ENCODE peak calls at places on chromosomes 13 and 19, in five cellular contexts. G, H, Z, W and L are unnamed samples.

GRCh38 chr19:17871032-17871877 is 490 bp upstream of the SLC5A5 start:
- DNase-seq in H (no peak), Z (no peak), W (no peak), G (no peak), L (no peak)

GRCh38 chr13:106520205-106521004 is 15.1 kb downstream of the EFNB2 start:
- DNase-seq in Z (no peak), W (no peak), G (no peak), H (no peak), L (no peak)

GRCh38 chr13:73898276-73898675 is 235.9 kb downstream of the KLF12 start:
- DNase-seq in H (no peak), Z (no peak), G (no peak), W (no peak), L (no peak)

GRCh38 chr13:98775844-98776598 is 23.5 kb upstream of the SLC15A1 start:
- DNase-seq in G (no peak), H (no peak), Z (no peak), W (peak), L (no peak)

GRCh38 chr19:54376610-54377009 is 11.9 kb upstream of the LAIR1 start:
- DNase-seq in H (no peak), Z (no peak), W (no peak), G (no peak), L (no peak)

GRCh38 chr19:50030937-50031336 is 5.1 kb downstream of the ZNF473 start:
- DNase-seq in G (no peak), W (no peak), H (no peak), Z (no peak), L (no peak)

GRCh38 chr13:61685683-61686013 is 270.0 kb upstream of the PCDH20 start:
- DNase-seq in H (no peak), G (no peak), W (no peak), Z (no peak), L (no peak)

GRCh38 chr19:46076951-46077814 is 36.4 kb upstream of the IGFL4 start:
- DNase-seq in H (peak), Z (no peak), G (peak), W (no peak), L (peak)

GRCh38 chr19:3323026-3323425 is 43.4 kb upstream of the NFIC start:
- DNase-seq in G (no peak), W (no peak), H (no peak), Z (no peak), L (no peak)

GRCh38 chr13:99123101-99124045 is 77.3 kb upstream of the UBAC2 start:
- DNase-seq in Z (no peak), W (peak), H (no peak), G (no peak), L (no peak)

GRCh38 chr13:49435992-49436391 is 7.9 kb downstream of the CAB39L start:
- DNase-seq in W (no peak), G (no peak), H (no peak), Z (no peak), L (no peak)

GRCh38 chr19:32901504-32902161 is 32.1 kb upstream of the SLC7A9 start:
- DNase-seq in H (no peak), W (peak), G (no peak), Z (no peak), L (no peak)